ENCODE peak calls at places on chromosomes 7 and 10, in four cellular contexts. One of them, this sample, is unnamed.

GRCh38 chr7:41059796-41060195 is 643.1 kb downstream of the INHBA start:
- DNase-seq in HepG2: no peak
- DNase-seq in SK-N-SH: no peak
- DNase-seq in K562: no peak
- DNase-seq in this sample: no peak

GRCh38 chr7:13077466-13077865 is 390.0 kb downstream of the ARL4A start:
- DNase-seq in HepG2: no peak
- DNase-seq in SK-N-SH: no peak
- DNase-seq in K562: no peak
- DNase-seq in this sample: no peak

GRCh38 chr7:123011766-123012369 is 16.4 kb upstream of the TAS2R16 start:
- DNase-seq in HepG2: no peak
- DNase-seq in SK-N-SH: no peak
- DNase-seq in K562: no peak
- DNase-seq in this sample: no peak

GRCh38 chr7:47125529-47125928 is 456.4 kb downstream of the TNS3 start:
- DNase-seq in HepG2: no peak
- DNase-seq in SK-N-SH: no peak
- DNase-seq in K562: no peak
- DNase-seq in this sample: no peak

GRCh38 chr7:1679966-1680730 is 10.1 kb downstream of the ELFN1 start:
- DNase-seq in HepG2: no peak
- DNase-seq in SK-N-SH: peak; percentile 20
- DNase-seq in K562: no peak
- DNase-seq in this sample: no peak

GRCh38 chr10:106981461-106981850 is 183.1 kb downstream of the SORCS1 start:
- DNase-seq in HepG2: no peak
- DNase-seq in SK-N-SH: no peak
- DNase-seq in K562: no peak
- DNase-seq in this sample: no peak

GRCh38 chr10:130631139-130631864 is 495.1 kb downstream of the GLRX3 start:
- DNase-seq in HepG2: no peak
- DNase-seq in SK-N-SH: no peak
- DNase-seq in K562: peak; percentile 14
- DNase-seq in this sample: no peak

GRCh38 chr10:1957057-1957456 is 219.7 kb upstream of the ADARB2 start:
- DNase-seq in HepG2: no peak
- DNase-seq in SK-N-SH: no peak
- DNase-seq in K562: no peak
- DNase-seq in this sample: no peak

GRCh38 chr10:121330528-121330927 is 267.7 kb downstream of the FGFR2 start:
- DNase-seq in HepG2: no peak
- DNase-seq in SK-N-SH: no peak
- DNase-seq in K562: no peak
- DNase-seq in this sample: no peak

GRCh38 chr7:79317728-79318127 is 135.7 kb downstream of the MAGI2 start:
- DNase-seq in HepG2: peak; percentile 80
- DNase-seq in SK-N-SH: no peak
- DNase-seq in K562: no peak
- DNase-seq in this sample: no peak

GRCh38 chr7:90594791-90595317 is 1.3 kb upstream of the CDK14 start:
- DNase-seq in HepG2: no peak
- DNase-seq in SK-N-SH: peak; percentile 32
- DNase-seq in K562: no peak
- DNase-seq in this sample: no peak
- TF ChIP-seq JUND in HepG2: no peak
- TF ChIP-seq JUND in SK-N-SH: peak; percentile 69
- TF ChIP-seq JUND in K562: no peak
- TF ChIP-seq JUND in this sample: no peak

GRCh38 chr10:117163954-117164292 is 25.9 kb upstream of the VAX1 start:
- DNase-seq in HepG2: no peak
- DNase-seq in SK-N-SH: no peak
- DNase-seq in K562: no peak
- DNase-seq in this sample: no peak

GRCh38 chr10:117167346-117168134 is 29.5 kb upstream of the VAX1 start:
- DNase-seq in HepG2: no peak
- DNase-seq in SK-N-SH: no peak
- DNase-seq in K562: no peak
- DNase-seq in this sample: no peak

GRCh38 chr10:117166420-117167345 is 28.6 kb upstream of the VAX1 start:
- DNase-seq in HepG2: no peak
- DNase-seq in SK-N-SH: no peak
- DNase-seq in K562: no peak
- DNase-seq in this sample: no peak

GRCh38 chr10:117164878-117165556 is 26.9 kb upstream of the VAX1 start:
- DNase-seq in HepG2: no peak
- DNase-seq in SK-N-SH: no peak
- DNase-seq in K562: no peak
- DNase-seq in this sample: no peak

DNA sequence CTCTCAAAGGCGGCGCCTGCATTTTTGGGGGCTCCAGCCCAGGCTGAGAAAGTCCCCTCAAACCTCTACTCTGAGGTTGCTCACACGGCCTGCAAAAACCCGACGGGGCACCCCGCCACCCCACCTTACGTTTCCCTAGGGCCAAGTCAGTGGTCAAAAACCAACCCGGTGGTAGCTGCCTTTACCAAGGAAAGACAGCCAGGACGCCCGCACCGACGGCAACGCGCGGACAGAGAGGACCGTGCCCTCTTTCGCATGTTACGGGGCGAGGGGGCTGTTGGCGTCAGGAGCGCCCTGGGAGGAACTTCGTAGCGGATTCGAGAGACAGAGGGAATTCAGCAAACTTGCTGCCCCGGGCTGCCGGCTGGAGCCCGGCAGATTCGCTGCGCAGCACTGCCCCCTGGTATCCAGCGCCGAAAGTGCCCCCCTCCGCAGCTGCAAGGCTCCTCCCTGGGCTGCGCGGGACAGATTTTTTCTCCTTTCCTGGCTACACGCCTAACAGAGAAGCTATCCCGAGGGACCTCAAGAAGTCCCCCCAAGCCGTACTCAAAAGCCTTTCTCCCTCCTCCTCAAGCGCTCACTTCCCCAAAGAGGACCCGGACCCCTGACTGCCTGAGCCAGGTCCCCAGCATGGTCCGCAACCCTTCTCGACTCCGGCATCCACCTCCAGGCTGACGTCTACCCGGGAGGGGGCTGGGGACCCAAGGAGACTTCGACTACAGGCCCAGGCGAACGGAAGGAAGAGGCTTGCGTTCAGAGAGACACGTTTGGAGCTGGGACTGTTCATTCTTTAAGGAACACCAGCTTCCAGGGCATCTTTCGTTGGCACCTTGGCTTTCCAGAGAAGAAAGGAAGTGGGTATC is 27.7 kb upstream of the VAX1 start:
- DNase-seq in HepG2: no peak
- DNase-seq in SK-N-SH: peak; percentile 89
- DNase-seq in K562: peak; percentile 64
- DNase-seq in this sample: no peak
- TF ChIP-seq SMC3 in HepG2: no peak
- TF ChIP-seq SMC3 in SK-N-SH: peak; percentile 67
- TF ChIP-seq SMC3 in K562: peak; percentile 53
- TF ChIP-seq SMC3 in this sample: no peak

DNA sequence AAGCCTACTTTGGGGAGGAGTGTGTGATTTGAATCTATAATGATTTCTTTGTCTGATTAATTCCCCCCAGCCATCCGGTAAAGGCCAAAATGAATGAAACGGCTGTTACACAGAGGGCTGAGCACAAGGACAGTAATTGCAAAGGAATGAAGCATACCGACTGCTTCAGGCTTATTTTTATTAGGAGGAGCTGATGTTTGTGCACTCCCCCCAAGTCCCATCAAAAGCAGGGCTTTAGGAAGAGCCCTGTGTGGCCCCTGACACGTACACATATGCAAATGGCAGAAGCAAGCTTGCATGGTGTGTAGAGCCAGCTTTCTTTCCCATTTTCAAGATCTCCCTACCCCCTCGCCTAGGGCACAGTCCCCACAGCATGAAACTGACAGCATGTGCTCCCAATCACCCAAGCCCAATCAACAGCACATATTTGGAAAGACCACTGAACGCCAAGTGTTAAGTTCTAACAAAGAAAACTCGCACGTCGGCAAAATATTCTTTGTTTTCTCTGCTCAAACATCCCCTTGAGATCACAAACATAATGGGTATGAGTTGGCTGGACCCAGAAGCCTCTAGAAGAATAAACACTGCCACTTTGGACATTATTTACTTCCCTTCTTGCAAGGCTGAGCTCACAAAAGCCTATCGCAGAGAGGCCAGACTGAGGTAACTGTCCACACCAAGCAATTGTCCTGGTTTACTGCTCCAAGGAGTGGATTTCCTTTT is 143.0 kb downstream of the CUBN start:
- DNase-seq in HepG2: peak; percentile 16
- DNase-seq in SK-N-SH: no peak
- DNase-seq in K562: no peak
- DNase-seq in this sample: no peak
- TF ChIP-seq JUND in HepG2: no peak
- TF ChIP-seq JUND in SK-N-SH: peak; percentile 83
- TF ChIP-seq JUND in K562: no peak
- TF ChIP-seq JUND in this sample: no peak

GRCh38 chr7:26156454-26157365 is 4.7 kb downstream of the NFE2L3 start:
- DNase-seq in HepG2: peak; percentile 81
- DNase-seq in SK-N-SH: no peak
- DNase-seq in K562: peak; percentile 19
- DNase-seq in this sample: peak; percentile 84
- TF ChIP-seq SMC3 in HepG2: no peak
- TF ChIP-seq SMC3 in SK-N-SH: no peak
- TF ChIP-seq SMC3 in K562: no peak
- TF ChIP-seq SMC3 in this sample: no peak

GRCh38 chr10:86247073-86247472 is 119.5 kb downstream of the GRID1 start:
- DNase-seq in HepG2: no peak
- DNase-seq in SK-N-SH: no peak
- DNase-seq in K562: no peak
- DNase-seq in this sample: no peak
- TF ChIP-seq JUND in HepG2: no peak
- TF ChIP-seq JUND in SK-N-SH: no peak
- TF ChIP-seq JUND in K562: no peak
- TF ChIP-seq JUND in this sample: no peak

GRCh38 chr10:116526219-116526618 is 19.5 kb upstream of the PNLIP start:
- DNase-seq in HepG2: no peak
- DNase-seq in SK-N-SH: no peak
- DNase-seq in K562: no peak
- DNase-seq in this sample: no peak

GRCh38 chr10:116522803-116523381 is 22.8 kb upstream of the PNLIP start:
- DNase-seq in HepG2: no peak
- DNase-seq in SK-N-SH: no peak
- DNase-seq in K562: no peak
- DNase-seq in this sample: no peak

GRCh38 chr10:116524736-116525135 is 21.0 kb upstream of the PNLIP start:
- DNase-seq in HepG2: no peak
- DNase-seq in SK-N-SH: no peak
- DNase-seq in K562: no peak
- DNase-seq in this sample: no peak

DNA sequence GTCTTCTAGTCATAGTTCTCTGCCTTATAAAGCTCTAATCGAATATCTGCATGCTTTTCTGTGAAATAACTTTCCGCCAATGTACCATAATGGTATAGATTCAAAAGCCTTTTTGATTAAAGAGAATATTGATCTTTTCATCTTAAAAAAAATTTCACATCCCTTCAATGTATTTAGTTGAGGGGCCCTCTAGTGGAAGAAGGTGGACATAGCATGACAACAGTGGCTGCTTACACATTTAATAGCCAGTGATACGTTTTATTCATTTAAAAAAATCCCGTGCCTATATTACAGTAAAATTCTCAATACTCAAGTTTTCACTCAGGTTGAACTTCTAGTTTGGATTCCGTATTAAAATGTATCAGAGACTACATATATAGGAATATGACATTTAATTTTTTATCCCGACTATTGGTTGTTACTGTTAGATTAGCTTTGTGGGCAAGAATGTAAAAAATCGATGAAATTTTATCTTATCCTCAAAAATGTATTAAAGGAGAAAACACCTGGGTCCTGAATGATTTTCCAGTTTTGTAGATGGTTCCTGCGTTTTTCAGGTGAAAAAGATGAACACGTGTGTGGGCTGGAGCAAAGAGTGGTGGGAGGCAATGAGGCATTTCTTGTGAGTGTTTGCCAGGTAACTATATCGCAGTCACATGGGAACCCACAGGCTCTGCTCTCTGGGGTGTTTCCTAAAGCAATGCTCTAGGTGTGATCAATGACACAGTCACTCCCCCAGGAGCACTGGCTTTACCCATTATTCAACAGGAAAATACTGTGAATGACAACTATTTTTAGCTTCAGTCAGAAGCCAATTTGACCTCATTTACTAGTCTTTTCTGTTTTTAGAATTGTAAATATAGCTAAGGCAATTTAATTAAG is 24.1 kb upstream of the PNLIP start:
- DNase-seq in HepG2: peak; percentile 28
- DNase-seq in SK-N-SH: peak; percentile 66
- DNase-seq in K562: peak; percentile 13
- DNase-seq in this sample: no peak
- TF ChIP-seq SMC3 in HepG2: no peak
- TF ChIP-seq SMC3 in SK-N-SH: no peak
- TF ChIP-seq SMC3 in K562: no peak
- TF ChIP-seq SMC3 in this sample: peak; percentile 32

DNA sequence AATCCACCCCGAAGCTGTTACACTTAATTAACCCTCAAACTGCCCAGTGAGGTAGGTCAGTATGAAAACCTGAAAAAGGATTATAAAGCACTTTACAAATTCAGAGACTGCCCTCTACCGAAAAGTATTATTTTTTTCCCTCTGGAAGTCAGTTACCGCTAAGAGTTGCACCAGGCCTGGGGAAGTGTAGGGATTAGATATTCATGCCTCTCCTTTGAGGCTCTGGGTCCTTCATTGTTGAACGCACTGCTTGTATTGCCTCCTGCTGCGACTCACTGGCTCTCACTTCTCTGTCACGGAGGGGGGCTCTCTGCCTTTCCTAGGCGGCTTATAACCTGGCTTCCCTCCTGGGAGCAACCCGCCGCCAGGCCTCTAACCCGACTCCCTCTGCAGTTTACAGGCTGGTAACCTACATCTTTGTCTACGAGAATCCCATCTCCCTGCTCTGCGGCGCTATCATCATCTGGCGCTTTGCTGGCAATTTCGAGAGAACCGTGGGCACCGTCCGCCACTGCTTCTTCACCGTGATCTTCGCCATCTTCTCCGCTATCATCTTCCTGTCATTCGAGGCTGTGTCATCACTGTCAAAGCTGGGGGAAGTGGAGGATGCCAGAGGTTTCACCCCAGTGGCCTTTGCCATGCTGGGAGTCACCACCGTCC is 2.7 kb downstream of the RHBDD2 start:
- DNase-seq in HepG2: no peak
- DNase-seq in SK-N-SH: no peak
- DNase-seq in K562: no peak
- DNase-seq in this sample: no peak
- TF ChIP-seq JUND in HepG2: no peak
- TF ChIP-seq JUND in SK-N-SH: no peak
- TF ChIP-seq JUND in K562: no peak
- TF ChIP-seq JUND in this sample: no peak

This sample was measured in GM12878.